ENCODE peak calls at places on chromosomes 2 and 18, in six cellular contexts. U, P, L, M, X and V are unnamed samples.
A peak's percentile ranks its signal among the peaks of the same experiment; 100 is the strongest.

GRCh38 chr2:153386481-153386891 is 92.1 kb downstream of the RPRM start:
- DNase-seq in U (no peak), P (no peak), X (no peak), L (no peak), M (no peak), V (no peak)

GRCh38 chr2:20543579-20543887 is 96.7 kb downstream of the RHOB start:
- DNase-seq in X (no peak), U (no peak), P (no peak), M (peak; percentile 81), L (no peak), V (no peak)

GRCh38 chr18:9690418-9691178 is 17.5 kb upstream of the RAB31 start:
- DNase-seq in M (peak; percentile 76), U (no peak), P (no peak), X (no peak), L (no peak), V (peak; percentile 78)

GRCh38 chr2:100285691-100286090 is 36.6 kb downstream of the LONRF2 start:
- DNase-seq in M (no peak), X (no peak), L (no peak), P (no peak), U (no peak), V (no peak)

GRCh38 chr2:229296016-229296415 is 24.9 kb upstream of the PID1 start:
- DNase-seq in L (no peak), X (no peak), M (no peak), U (no peak), P (no peak), V (no peak)

GRCh38 chr2:218832520-218832919 is 917 bp upstream of the PRKAG3 start:
- DNase-seq in U (no peak), P (no peak), L (no peak), X (no peak), M (no peak), V (no peak)

GRCh38 chr2:144894612-144895300 is 374.8 kb upstream of the ZEB2 start:
- DNase-seq in M (no peak), U (no peak), L (no peak), P (no peak), X (no peak), V (no peak)

GRCh38 chr18:36378194-36378593 is 80.7 kb downstream of the FHOD3 start:
- DNase-seq in L (no peak), X (no peak), M (no peak), P (no peak), U (no peak), V (peak; percentile 89)

GRCh38 chr2:10020001-10020400 is 23.3 kb upstream of the KLF11 start:
- DNase-seq in M (no peak), X (no peak), P (peak; percentile 57), L (no peak), U (no peak), V (no peak)

GRCh38 chr2:29225814-29226213 is 110.6 kb downstream of the CLIP4 start:
- DNase-seq in M (no peak), X (no peak), L (no peak), U (no peak), P (no peak), V (no peak)

GRCh38 chr2:71940695-71941094 is 207.0 kb downstream of the CYP26B1 start:
- DNase-seq in L (no peak), U (no peak), M (no peak), X (no peak), P (peak; percentile 36), V (no peak)

GRCh38 chr2:51697095-51697494 is 665.2 kb upstream of the NRXN1 start:
- DNase-seq in L (no peak), X (no peak), M (no peak), U (no peak), P (no peak), V (no peak)

GRCh38 chr18:76450912-76451421 is 44.1 kb downstream of the ZNF516 start:
- DNase-seq in M (no peak), P (peak; percentile 77), X (peak; percentile 77), U (no peak), L (no peak), V (peak; percentile 35)

GRCh38 chr2:9968940-9969497 is 17.5 kb downstream of the GRHL1 start:
- DNase-seq in U (no peak), X (no peak), M (no peak), L (no peak), P (no peak), V (no peak)

GRCh38 chr18:49447810-49448745 is 12.4 kb downstream of the DYM start:
- DNase-seq in M (peak; percentile 36), U (no peak), X (no peak), P (no peak), L (no peak), V (peak; percentile 67)

GRCh38 chr2:11744631-11745394 is 1.6 kb upstream of the LPIN1 start:
- DNase-seq in P (no peak), M (peak; percentile 73), U (no peak), L (no peak), X (peak; percentile 41), V (peak; percentile 91)

GRCh38 chr18:79791141-79791972 is 6.4 kb upstream of the KCNG2 start:
- DNase-seq in X (no peak), M (no peak), U (no peak), P (peak; percentile 65), L (no peak), V (peak; percentile 18)

GRCh38 chr2:86078801-86079545 is 26.7 kb downstream of the POLR1A start:
- DNase-seq in X (peak; percentile 90), P (no peak), M (peak; percentile 80), L (peak; percentile 28), U (peak; percentile 68), V (peak; percentile 53)

GRCh38 chr2:60488291-60488690 is 65.2 kb downstream of the BCL11A start:
- DNase-seq in X (no peak), M (no peak), P (no peak), L (no peak), U (no peak), V (no peak)

GRCh38 chr2:232219496-232219870 is 159.1 kb upstream of the ALPP start:
- DNase-seq in L (no peak), U (no peak), M (no peak), P (no peak), X (no peak), V (peak; percentile 11)

GRCh38 chr2:106642679-106643078 is 155.5 kb downstream of the CD8B2 start:
- DNase-seq in P (no peak), M (no peak), U (no peak), X (no peak), L (no peak), V (no peak)

GRCh38 chr2:159797468-159798375 is at the start of gene CD302:
- DNase-seq in U (peak; percentile 25), P (peak; percentile 93), M (no peak), L (peak; percentile 18), X (peak; percentile 37), V (no peak)

GRCh38 chr2:159399716-159400525 is 113.4 kb upstream of the WDSUB1 start:
- DNase-seq in L (no peak), X (no peak), M (no peak), U (no peak), P (no peak), V (no peak)

GRCh38 chr2:66364495-66364992 is 70.4 kb upstream of the MEIS1 start:
- DNase-seq in U (no peak), M (no peak), X (no peak), L (no peak), P (no peak), V (peak; percentile 22)

GRCh38 chr2:4381049-4381448 is 677.7 kb downstream of the DCDC2C start:
- DNase-seq in L (no peak), M (no peak), U (no peak), X (no peak), P (no peak), V (no peak)

GRCh38 chr2:73386342-73386868 is 769 bp downstream of the ALMS1 start:
- DNase-seq in X (no peak), M (peak; percentile 43), L (no peak), U (no peak), P (no peak), V (peak; percentile 60)

GRCh38 chr2:241214209-241214608 is 25.7 kb downstream of the ANO7 start:
- DNase-seq in L (no peak), X (no peak), M (no peak), U (no peak), P (no peak), V (no peak)

GRCh38 chr2:136117391-136117841 is 533 bp downstream of the CXCR4 start:
- DNase-seq in L (peak; percentile 48), U (peak; percentile 41), P (peak; percentile 81), M (peak; percentile 43), X (peak; percentile 65), V (peak; percentile 70)

GRCh38 chr18:50075772-50076171 is 119.2 kb downstream of the MYO5B start:
- DNase-seq in L (no peak), P (no peak), U (no peak), X (no peak), M (no peak), V (no peak)

GRCh38 chr18:9614401-9615279 is at the start of gene PPP4R1:
- DNase-seq in L (peak; percentile 65), M (peak; percentile 31), U (peak; percentile 81), X (peak; percentile 78), P (peak; percentile 92), V (peak; percentile 60)

GRCh38 chr2:208373460-208374089 is 33.0 kb upstream of the PTH2R start:
- DNase-seq in P (no peak), L (peak; percentile 25), X (peak; percentile 63), U (no peak), M (peak; percentile 60), V (peak; percentile 21)

GRCh38 chr18:45634454-45634853 is 19.2 kb downstream of the SLC14A2 start:
- DNase-seq in L (no peak), P (no peak), X (no peak), U (no peak), M (no peak), V (no peak)